ENCODE peak calls at places on chromosomes 16 and 17, in four cellular contexts. Z is tibial artery, E is choroid plexus epithelial cell, M is bronchial epithelial cell. C is an unnamed sample.

GRCh38 chr17:65154770-65155589 is 17.8 kb downstream of the RGS9 start:
- DNase-seq in Z (no peak), E (peak), M (peak), C (no peak)

GRCh38 chr16:4203748-4204147 is 38.1 kb downstream of the SRL start:
- DNase-seq in E (no peak), Z (no peak), M (no peak), C (no peak)

GRCh38 chr17:43456661-43457361 is 27.0 kb upstream of the DHX8 start:
- DNase-seq in Z (peak), M (peak), E (peak), C (no peak)

GRCh38 chr17:74757931-74758845 is 9.8 kb downstream of the NHERF1 start:
- DNase-seq in M (peak), Z (no peak), E (peak), C (no peak)

GRCh38 chr17:54891176-54891821 is 9.4 kb upstream of the TOM1L1 start:
- DNase-seq in M (peak), Z (no peak), E (peak), C (no peak)

GRCh38 chr16:19707699-19708497 is 10.1 kb downstream of the KNOP1 start:
- DNase-seq in M (no peak), Z (no peak), E (no peak), C (no peak)

GRCh38 chr17:38609280-38610031 is 3.7 kb upstream of the SRCIN1 start:
- DNase-seq in Z (no peak), E (no peak), M (no peak), C (no peak)

GRCh38 chr16:75203667-75204409 is 3.1 kb downstream of the CTRB2 start:
- DNase-seq in Z (peak), E (no peak), M (no peak), C (no peak)

GRCh38 chr17:69390735-69391501 is 23.6 kb upstream of the MAP2K6 start:
- DNase-seq in M (no peak), Z (no peak), E (no peak), C (no peak)

GRCh38 chr16:29678691-29679267 is at the start of gene QPRT:
- DNase-seq in E (peak), M (no peak), Z (no peak), C (no peak)

GRCh38 chr17:8829036-8829941 is 30.1 kb upstream of the MFSD6L start:
- DNase-seq in E (no peak), Z (no peak), M (no peak), C (peak)

GRCh38 chr16:84194470-84195200 is 3.7 kb downstream of the ADAD2 start:
- DNase-seq in M (no peak), E (no peak), Z (no peak), C (no peak)

GRCh38 chr16:1678500-1679098 is 520 bp downstream of the JPT2 start:
- DNase-seq in E (peak), Z (peak), M (peak), C (no peak)

GRCh38 chr17:61349350-61349749 is 50.3 kb upstream of the TBX2 start:
- DNase-seq in E (peak), M (no peak), Z (no peak), C (no peak)

GRCh38 chr17:40464392-40464855 is 21.2 kb downstream of the IGFBP4 start:
- DNase-seq in M (no peak), E (peak), Z (no peak), C (no peak)

GRCh38 chr17:49753959-49754391 is 10.0 kb downstream of the FAM117A start:
- DNase-seq in E (no peak), M (no peak), Z (peak), C (no peak)

GRCh38 chr16:70738083-70738977 is 52.5 kb upstream of the MTSS2 start:
- DNase-seq in E (peak), M (peak), Z (peak), C (peak)

DNA sequence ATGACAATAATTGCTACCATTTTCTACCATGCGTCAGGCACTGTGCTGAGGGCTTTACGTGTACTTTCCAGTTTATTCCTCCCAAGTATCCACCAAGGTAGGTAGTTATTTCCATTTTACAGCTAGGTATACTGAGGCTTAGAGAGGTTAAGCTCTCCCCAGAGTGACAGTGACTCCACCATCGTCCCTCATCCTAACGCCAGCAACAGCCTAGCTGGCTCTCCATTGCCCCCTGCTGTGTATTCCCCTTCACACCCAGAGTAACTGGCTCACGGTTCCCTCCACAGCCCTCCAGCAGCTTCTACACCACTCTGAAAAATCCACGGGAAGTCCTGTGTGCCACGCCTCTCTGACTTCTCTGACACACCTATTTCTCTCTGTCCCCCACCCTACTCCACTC is 7.1 kb upstream of the ASGR1 start:
- DNase-seq in E (no peak), M (no peak), Z (no peak), C (no peak)
- TF ChIP-seq CTCF in E (peak), M (peak), Z (no peak), C (no peak)

GRCh38 chr16:58493756-58494431 is 6.0 kb upstream of the NDRG4 start:
- DNase-seq in M (no peak), Z (no peak), E (no peak), C (no peak)

GRCh38 chr16:58497468-58497867 is 2.5 kb upstream of the NDRG4 start:
- DNase-seq in M (no peak), E (no peak), Z (no peak), C (no peak)

GRCh38 chr16:58495861-58496331 is 4.0 kb upstream of the NDRG4 start:
- DNase-seq in Z (no peak), E (no peak), M (no peak), C (no peak)

GRCh38 chr16:58492735-58493134 is 7.2 kb upstream of the NDRG4 start:
- DNase-seq in E (no peak), M (no peak), Z (no peak), C (no peak)

GRCh38 chr16:58494981-58495860 is 4.7 kb upstream of the NDRG4 start:
- DNase-seq in M (peak), Z (peak), E (peak), C (peak)
- TF ChIP-seq CTCF in M (peak), Z (peak), E (peak), C (peak)

GRCh38 chr16:72936408-72936807 is 111.5 kb downstream of the ZFHX3 start:
- DNase-seq in Z (no peak), M (no peak), E (no peak), C (no peak)

GRCh38 chr16:72935896-72936295 is 112.0 kb downstream of the ZFHX3 start:
- DNase-seq in E (no peak), M (no peak), Z (peak), C (no peak)

GRCh38 chr16:72938426-72939164 is 109.3 kb downstream of the ZFHX3 start:
- DNase-seq in Z (peak), E (peak), M (peak), C (no peak)

GRCh38 chr16:72937916-72938315 is 110.0 kb downstream of the ZFHX3 start:
- DNase-seq in Z (no peak), M (no peak), E (no peak), C (no peak)

DNA sequence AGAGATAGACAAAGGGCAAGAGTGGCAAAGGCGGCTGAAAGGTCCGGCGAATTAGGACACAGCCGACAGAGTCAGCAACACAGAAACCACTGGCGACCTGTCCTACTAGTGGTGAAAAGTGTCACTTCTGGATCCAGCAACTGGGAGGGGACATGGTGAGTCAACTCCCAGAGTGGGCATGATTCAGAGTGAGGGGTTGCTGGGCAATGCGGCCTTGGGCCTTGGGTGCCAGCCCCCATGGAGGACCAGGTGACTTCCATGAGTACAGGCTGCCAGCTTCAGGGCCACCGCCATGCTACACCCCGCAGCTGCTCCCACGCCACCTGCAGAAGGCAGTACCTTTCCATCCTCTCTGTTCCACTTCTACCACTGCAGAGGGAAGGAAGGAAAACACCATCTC is 110.6 kb downstream of the ZFHX3 start:
- DNase-seq in Z (no peak), M (no peak), E (no peak), C (no peak)
- TF ChIP-seq CTCF in Z (no peak), M (no peak), E (no peak), C (no peak)

GRCh38 chr16:86517652-86518258 is 7.4 kb downstream of the FOXF1 start:
- DNase-seq in M (peak), Z (peak), E (peak), C (no peak)
- TF ChIP-seq CTCF in M (peak), Z (peak), E (peak), C (peak)

GRCh38 chr17:13474073-13474800 is 127.5 kb downstream of the HS3ST3A1 start:
- DNase-seq in E (peak), Z (no peak), M (no peak), C (no peak)
- TF ChIP-seq CTCF in E (no peak), Z (no peak), M (no peak), C (no peak)

DNA sequence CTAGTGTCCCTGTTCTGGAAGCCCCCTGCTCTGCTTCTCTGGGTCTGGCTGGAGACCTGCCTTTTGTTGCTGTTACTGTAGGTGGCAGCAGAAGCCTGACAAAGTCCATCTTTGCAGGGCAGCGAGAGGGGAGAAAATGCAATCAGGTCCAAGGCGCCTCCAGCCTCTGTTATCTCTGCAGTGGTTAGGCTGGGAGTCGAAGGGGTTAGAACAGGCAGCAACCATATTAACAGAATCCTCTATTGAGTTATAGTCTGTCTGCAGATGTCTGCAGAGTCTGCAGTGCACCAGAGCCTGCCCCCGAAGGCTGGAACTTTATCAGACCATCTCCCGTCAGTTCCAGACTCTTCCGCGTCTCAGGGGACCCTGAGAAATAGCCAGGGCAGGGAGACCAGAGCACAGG is 404.9 kb upstream of the EEF2KMT start:
- DNase-seq in M (no peak), Z (no peak), E (no peak), C (no peak)
- TF ChIP-seq CTCF in M (no peak), Z (no peak), E (no peak), C (no peak)

GRCh38 chr16:21614896-21615295 is 15.5 kb downstream of the METTL9 start:
- DNase-seq in E (no peak), M (no peak), Z (no peak), C (no peak)
- TF ChIP-seq CTCF in E (peak), M (no peak), Z (no peak), C (no peak)

GRCh38 chr16:55294129-55294528 is 29.9 kb upstream of the IRX6 start:
- DNase-seq in Z (no peak), E (no peak), M (no peak), C (no peak)
- TF ChIP-seq CTCF in Z (no peak), E (no peak), M (no peak), C (peak)